ENCODE peak calls at places on chromosomes 2 and 18, in five cellular contexts. E, C, T, U and R are unnamed samples.

GRCh38 chr2:37898448-37898847 is 26.6 kb upstream of the RMDN2 start:
- DNase-seq in E (no peak), C (no peak), T (no peak), U (no peak), R (no peak)

GRCh38 chr2:209834767-209835166 is 63.1 kb downstream of the UNC80 start:
- DNase-seq in E (no peak), C (no peak), T (no peak), U (no peak), R (no peak)

GRCh38 chr2:36359006-36359580 is 3.5 kb downstream of the CRIM1 start:
- DNase-seq in E (no peak), C (no peak), T (no peak), U (no peak), R (no peak)

GRCh38 chr2:232623768-232624553 is 9.4 kb upstream of the EFHD1 start:
- DNase-seq in E (no peak), C (no peak), T (no peak), U (no peak), R (no peak)

GRCh38 chr2:172813314-172813888 is 77.8 kb downstream of the RAPGEF4 start:
- DNase-seq in E (no peak), C (no peak), T (no peak), U (no peak), R (no peak)

GRCh38 chr18:49460958-49461601 is 635 bp upstream of the DYM start:
- DNase-seq in E (no peak), C (no peak), T (no peak), U (no peak), R (no peak)

GRCh38 chr18:22471546-22472131 is 53.9 kb upstream of the CTAGE1 start:
- DNase-seq in E (no peak), C (peak), T (no peak), U (no peak), R (no peak)

GRCh38 chr2:217647226-217647625 is 355.6 kb downstream of the TNS1 start:
- DNase-seq in E (no peak), C (no peak), T (no peak), U (no peak), R (no peak)

GRCh38 chr2:141611143-141611571 is 519.7 kb downstream of the LRP1B start:
- DNase-seq in E (no peak), C (no peak), T (no peak), U (no peak), R (no peak)

GRCh38 chr2:86500325-86500724 is 59.2 kb downstream of the KDM3A start:
- DNase-seq in E (no peak), C (no peak), T (no peak), U (no peak), R (peak)

GRCh38 chr2:12303181-12304030 is 413.3 kb upstream of the TRIB2 start:
- DNase-seq in E (no peak), C (peak), T (no peak), U (no peak), R (peak)

GRCh38 chr2:241547781-241548450 is 10.6 kb upstream of the BOK start:
- DNase-seq in E (no peak), C (no peak), T (no peak), U (no peak), R (no peak)

GRCh38 chr18:48941672-48942071 is 9.1 kb downstream of the SMAD7 start:
- DNase-seq in E (no peak), C (no peak), T (no peak), U (no peak), R (no peak)

GRCh38 chr2:237714690-237715458 is 83.7 kb upstream of the RBM44 start:
- DNase-seq in E (no peak), C (no peak), T (no peak), U (no peak), R (no peak)

GRCh38 chr2:174836345-174836999 is 72.2 kb upstream of the CHRNA1 start:
- DNase-seq in E (no peak), C (peak), T (no peak), U (no peak), R (no peak)

GRCh38 chr2:176637497-176638166 is 368.4 kb downstream of the MTX2 start:
- DNase-seq in E (no peak), C (peak), T (no peak), U (no peak), R (no peak)